ENCODE peak calls at places on chromosomes 4 and X, in ten cellular contexts. Z, N, O, W, C, M, U, R, G and F are unnamed samples.

GRCh38 chrX:118109065-118109464 is 7.5 kb downstream of the KLHL13 start:
- DNase-seq in G (no peak), Z (no peak), M (no peak), O (no peak), R (no peak), C (no peak), W (no peak), N (no peak), U (no peak), F (no peak)

GRCh38 chr4:103012085-103012484 is 7.4 kb downstream of the SLC9B1 start:
- DNase-seq in M (no peak), R (no peak), W (no peak), G (no peak), Z (no peak), U (peak), N (no peak), O (peak), C (no peak), F (peak)

GRCh38 chrX:139063364-139063763 is 351.8 kb upstream of the FGF13 start:
- DNase-seq in M (no peak), Z (no peak), R (no peak), O (no peak), G (no peak), C (no peak), W (no peak), N (no peak), U (no peak), F (no peak)

GRCh38 chr4:167020410-167020809 is 213.9 kb downstream of the SPOCK3 start:
- DNase-seq in W (no peak), N (no peak), Z (no peak), M (no peak), U (no peak), R (no peak), C (no peak), G (no peak), O (no peak), F (no peak)

GRCh38 chr4:1383728-1384591 is 22.3 kb downstream of the NKX1-1 start:
- DNase-seq in G (no peak), Z (no peak), U (no peak), C (no peak), N (no peak), W (no peak), R (no peak), O (no peak), M (no peak), F (no peak)

GRCh38 chr4:185212566-185212965 is 3.2 kb downstream of the SNX25 start:
- DNase-seq in O (no peak), C (no peak), N (no peak), M (no peak), W (no peak), G (no peak), U (no peak), R (no peak), Z (no peak), F (no peak)

GRCh38 chr4:44679060-44679459 is 840 bp downstream of the GUF1 start:
- DNase-seq in W (no peak), C (no peak), M (no peak), G (no peak), N (no peak), O (peak), R (no peak), Z (no peak), U (no peak), F (no peak)

GRCh38 chr4:88812420-88812819 is 114.8 kb upstream of the NAP1L5 start:
- DNase-seq in G (no peak), U (no peak), W (no peak), Z (no peak), C (no peak), O (no peak), N (no peak), M (no peak), R (no peak), F (no peak)

GRCh38 chr4:184315675-184316359 is 98.1 kb upstream of the ENPP6 start:
- DNase-seq in G (no peak), M (no peak), O (no peak), C (no peak), Z (no peak), W (no peak), R (no peak), U (no peak), N (no peak), F (no peak)

GRCh38 chr4:76197971-76198410 is 15.6 kb downstream of the SCARB2 start:
- DNase-seq in M (peak), O (no peak), W (no peak), R (no peak), C (peak), U (peak), N (peak), Z (peak), G (no peak), F (peak)

GRCh38 chrX:41621236-41621651 is 67.5 kb upstream of the GPR34 start:
- DNase-seq in C (no peak), W (peak), U (peak), Z (no peak), R (no peak), N (no peak), O (peak), M (no peak), G (no peak), F (no peak)

GRCh38 chrX:20521245-20521644 is 254.5 kb upstream of the RPS6KA3 start:
- DNase-seq in W (no peak), M (no peak), R (no peak), O (peak), C (peak), Z (no peak), N (no peak), G (no peak), U (peak), F (no peak)

GRCh38 chr4:5616331-5616950 is 91.9 kb downstream of the EVC2 start:
- DNase-seq in U (no peak), O (no peak), G (no peak), W (no peak), M (no peak), N (no peak), C (no peak), R (no peak), Z (no peak), F (no peak)

GRCh38 chr4:60201052-60201673 is 999.0 kb upstream of the ADGRL3 start:
- DNase-seq in R (no peak), G (no peak), U (peak), O (peak), Z (peak), N (peak), C (no peak), W (peak), M (peak), F (peak)

GRCh38 chr4:84291984-84292383 is 207.1 kb downstream of the NKX6-1 start:
- DNase-seq in C (no peak), W (no peak), O (no peak), R (no peak), N (no peak), U (no peak), M (no peak), Z (no peak), G (no peak), F (no peak)

GRCh38 chr4:74370912-74371311 is 6.0 kb downstream of the EREG start:
- DNase-seq in N (peak), Z (peak), R (no peak), U (peak), O (peak), G (no peak), M (no peak), W (no peak), C (peak), F (no peak)